ENCODE peak calls at places on chromosomes 6 and 20, in seven cellular contexts. One of them, this sample, is unnamed.

GRCh38 chr6:41291717-41292116 is 5.2 kb upstream of the TREM1 start:
- DNase-seq in astrocyte: no peak
- DNase-seq in neuronal stem cell: no peak
- DNase-seq in fibroblast of mammary gland: no peak
- DNase-seq in epithelial cell of esophagus: no peak
- DNase-seq in ovary: no peak
- DNase-seq in right atrium auricular region: no peak
- DNase-seq in this sample: no peak

GRCh38 chr6:170116643-170117042 is 174.2 kb downstream of the DLL1 start:
- DNase-seq in astrocyte: no peak
- DNase-seq in neuronal stem cell: no peak
- DNase-seq in fibroblast of mammary gland: no peak
- DNase-seq in epithelial cell of esophagus: no peak
- DNase-seq in ovary: no peak
- DNase-seq in right atrium auricular region: no peak
- DNase-seq in this sample: no peak

GRCh38 chr6:51528556-51528955 is 558.9 kb downstream of the PKHD1 start:
- DNase-seq in astrocyte: no peak
- DNase-seq in neuronal stem cell: no peak
- DNase-seq in fibroblast of mammary gland: no peak
- DNase-seq in epithelial cell of esophagus: peak; percentile 70
- DNase-seq in ovary: no peak
- DNase-seq in right atrium auricular region: no peak
- DNase-seq in this sample: no peak

GRCh38 chr6:21804941-21805610 is 211.5 kb downstream of the SOX4 start:
- DNase-seq in astrocyte: peak; percentile 83
- DNase-seq in neuronal stem cell: no peak
- DNase-seq in fibroblast of mammary gland: peak; percentile 60
- DNase-seq in epithelial cell of esophagus: no peak
- DNase-seq in ovary: no peak
- DNase-seq in right atrium auricular region: no peak
- DNase-seq in this sample: no peak

GRCh38 chr6:168638497-168639072 is 197.6 kb downstream of the SMOC2 start:
- DNase-seq in astrocyte: no peak
- DNase-seq in neuronal stem cell: no peak
- DNase-seq in fibroblast of mammary gland: no peak
- DNase-seq in epithelial cell of esophagus: no peak
- DNase-seq in ovary: no peak
- DNase-seq in right atrium auricular region: no peak
- DNase-seq in this sample: no peak

GRCh38 chr20:24492698-24493097 is 23.3 kb downstream of the SYNDIG1 start:
- DNase-seq in astrocyte: no peak
- DNase-seq in neuronal stem cell: no peak
- DNase-seq in fibroblast of mammary gland: no peak
- DNase-seq in epithelial cell of esophagus: no peak
- DNase-seq in ovary: no peak
- DNase-seq in right atrium auricular region: no peak
- DNase-seq in this sample: no peak

GRCh38 chr6:168034537-168034936 is 37.1 kb downstream of the KIF25 start:
- DNase-seq in astrocyte: no peak
- DNase-seq in neuronal stem cell: no peak
- DNase-seq in fibroblast of mammary gland: no peak
- DNase-seq in epithelial cell of esophagus: no peak
- DNase-seq in ovary: no peak
- DNase-seq in right atrium auricular region: no peak
- DNase-seq in this sample: no peak

GRCh38 chr6:15420959-15421438 is 175.1 kb downstream of the JARID2 start:
- DNase-seq in astrocyte: no peak
- DNase-seq in neuronal stem cell: no peak
- DNase-seq in fibroblast of mammary gland: no peak
- DNase-seq in epithelial cell of esophagus: no peak
- DNase-seq in ovary: no peak
- DNase-seq in right atrium auricular region: no peak
- DNase-seq in this sample: no peak

GRCh38 chr6:155491421-155491820 is 35.8 kb upstream of the NOX3 start:
- DNase-seq in astrocyte: no peak
- DNase-seq in neuronal stem cell: no peak
- DNase-seq in fibroblast of mammary gland: no peak
- DNase-seq in epithelial cell of esophagus: no peak
- DNase-seq in ovary: no peak
- DNase-seq in right atrium auricular region: no peak
- DNase-seq in this sample: no peak

GRCh38 chr20:32363492-32363891 is 5.4 kb downstream of the ASXL1 start:
- DNase-seq in astrocyte: no peak
- DNase-seq in neuronal stem cell: no peak
- DNase-seq in fibroblast of mammary gland: no peak
- DNase-seq in epithelial cell of esophagus: no peak
- DNase-seq in ovary: no peak
- DNase-seq in right atrium auricular region: no peak
- DNase-seq in this sample: no peak

GRCh38 chr6:47934023-47934422 is 152.2 kb downstream of the OPN5 start:
- DNase-seq in astrocyte: no peak
- DNase-seq in neuronal stem cell: no peak
- DNase-seq in fibroblast of mammary gland: no peak
- DNase-seq in epithelial cell of esophagus: no peak
- DNase-seq in ovary: no peak
- DNase-seq in right atrium auricular region: no peak
- DNase-seq in this sample: no peak

GRCh38 chr6:128731249-128732165 is 151.4 kb upstream of the LAMA2 start:
- DNase-seq in astrocyte: peak; percentile 26
- DNase-seq in neuronal stem cell: peak; percentile 37
- DNase-seq in fibroblast of mammary gland: peak; percentile 70
- DNase-seq in epithelial cell of esophagus: peak; percentile 66
- DNase-seq in ovary: no peak
- DNase-seq in right atrium auricular region: no peak
- DNase-seq in this sample: peak; percentile 27

GRCh38 chr6:57174511-57174907 is 2.4 kb downstream of the BAG2 start:
- DNase-seq in astrocyte: no peak
- DNase-seq in neuronal stem cell: no peak
- DNase-seq in fibroblast of mammary gland: no peak
- DNase-seq in epithelial cell of esophagus: no peak
- DNase-seq in ovary: no peak
- DNase-seq in right atrium auricular region: no peak
- DNase-seq in this sample: no peak
- H3K4me3 ChIP-seq in astrocyte: peak overlapping the region; percentile 72
- H3K4me3 ChIP-seq in neuronal stem cell: no peak overlapping the region
- H3K4me3 ChIP-seq in fibroblast of mammary gland: peak overlapping the region; percentile 97
- H3K4me3 ChIP-seq in epithelial cell of esophagus: no peak overlapping the region
- H3K4me3 ChIP-seq in ovary: peak overlapping the region; percentile 75
- H3K4me3 ChIP-seq in right atrium auricular region: no peak overlapping the region
- H3K4me3 ChIP-seq in this sample: peak overlapping the region; percentile 86

GRCh38 chr6:159980474-159980873 is 11.6 kb downstream of the IGF2R start:
- DNase-seq in astrocyte: no peak
- DNase-seq in neuronal stem cell: no peak
- DNase-seq in fibroblast of mammary gland: no peak
- DNase-seq in epithelial cell of esophagus: no peak
- DNase-seq in ovary: no peak
- DNase-seq in right atrium auricular region: no peak
- DNase-seq in this sample: no peak

GRCh38 chr6:159979136-159979874 is 10.4 kb downstream of the IGF2R start:
- DNase-seq in astrocyte: peak; percentile 74
- DNase-seq in neuronal stem cell: no peak
- DNase-seq in fibroblast of mammary gland: peak; percentile 65
- DNase-seq in epithelial cell of esophagus: peak; percentile 88
- DNase-seq in ovary: no peak
- DNase-seq in right atrium auricular region: no peak
- DNase-seq in this sample: no peak

GRCh38 chr6:159982726-159983506 is 14.0 kb downstream of the IGF2R start:
- DNase-seq in astrocyte: no peak
- DNase-seq in neuronal stem cell: no peak
- DNase-seq in fibroblast of mammary gland: peak; percentile 61
- DNase-seq in epithelial cell of esophagus: peak; percentile 61
- DNase-seq in ovary: no peak
- DNase-seq in right atrium auricular region: no peak
- DNase-seq in this sample: no peak

GRCh38 chr6:159981591-159982245 is 12.8 kb downstream of the IGF2R start:
- DNase-seq in astrocyte: peak; percentile 89
- DNase-seq in neuronal stem cell: no peak
- DNase-seq in fibroblast of mammary gland: peak; percentile 72
- DNase-seq in epithelial cell of esophagus: peak; percentile 44
- DNase-seq in ovary: no peak
- DNase-seq in right atrium auricular region: no peak
- DNase-seq in this sample: peak; percentile 70

DNA sequence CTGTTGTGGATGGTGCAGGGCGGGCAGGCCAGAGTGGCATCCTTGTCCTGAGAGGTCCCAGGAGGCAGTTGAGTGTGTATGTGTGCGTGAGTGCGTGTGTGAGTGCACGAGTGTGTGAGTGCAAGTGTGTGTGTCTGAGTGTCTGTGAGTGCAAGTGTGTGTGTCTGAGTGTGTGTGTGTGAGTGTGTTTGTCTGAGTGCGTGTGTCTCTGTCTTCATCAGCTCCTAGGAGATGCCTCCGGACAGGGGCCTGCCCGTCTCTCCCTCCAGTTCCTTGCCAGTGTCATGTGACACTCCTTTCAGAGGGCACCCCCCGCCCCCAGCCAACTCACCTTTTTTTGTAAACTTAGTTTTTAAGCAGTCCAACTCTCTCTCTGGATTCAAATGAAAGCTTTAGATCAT is 12.3 kb downstream of the IGF2R start:
- DNase-seq in astrocyte: no peak
- DNase-seq in neuronal stem cell: no peak
- DNase-seq in fibroblast of mammary gland: no peak
- DNase-seq in epithelial cell of esophagus: no peak
- DNase-seq in ovary: no peak
- DNase-seq in right atrium auricular region: no peak
- DNase-seq in this sample: no peak
- H3K4me3 ChIP-seq in astrocyte: no peak overlapping the region
- H3K4me3 ChIP-seq in neuronal stem cell: no peak overlapping the region
- H3K4me3 ChIP-seq in fibroblast of mammary gland: no peak overlapping the region
- H3K4me3 ChIP-seq in epithelial cell of esophagus: no peak overlapping the region
- H3K4me3 ChIP-seq in ovary: no peak overlapping the region
- H3K4me3 ChIP-seq in right atrium auricular region: no peak overlapping the region
- H3K4me3 ChIP-seq in this sample: no peak overlapping the region

GRCh38 chr6:113630738-113631535 is 226.2 kb upstream of the MARCKS start:
- DNase-seq in astrocyte: peak; percentile 60
- DNase-seq in neuronal stem cell: no peak
- DNase-seq in fibroblast of mammary gland: peak; percentile 43
- DNase-seq in epithelial cell of esophagus: peak; percentile 79
- DNase-seq in ovary: no peak
- DNase-seq in right atrium auricular region: no peak
- DNase-seq in this sample: no peak

GRCh38 chr6:113633638-113634037 is 223.5 kb upstream of the MARCKS start:
- DNase-seq in astrocyte: no peak
- DNase-seq in neuronal stem cell: no peak
- DNase-seq in fibroblast of mammary gland: no peak
- DNase-seq in epithelial cell of esophagus: no peak
- DNase-seq in ovary: no peak
- DNase-seq in right atrium auricular region: no peak
- DNase-seq in this sample: no peak

GRCh38 chr6:113630365-113630737 is 226.8 kb upstream of the MARCKS start:
- DNase-seq in astrocyte: no peak
- DNase-seq in neuronal stem cell: no peak
- DNase-seq in fibroblast of mammary gland: peak; percentile 58
- DNase-seq in epithelial cell of esophagus: peak; percentile 83
- DNase-seq in ovary: no peak
- DNase-seq in right atrium auricular region: no peak
- DNase-seq in this sample: no peak

GRCh38 chr6:113631616-113632015 is 225.5 kb upstream of the MARCKS start:
- DNase-seq in astrocyte: no peak
- DNase-seq in neuronal stem cell: no peak
- DNase-seq in fibroblast of mammary gland: no peak
- DNase-seq in epithelial cell of esophagus: peak; percentile 28
- DNase-seq in ovary: no peak
- DNase-seq in right atrium auricular region: no peak
- DNase-seq in this sample: no peak

GRCh38 chr6:113632220-113632864 is 224.8 kb upstream of the MARCKS start:
- DNase-seq in astrocyte: peak; percentile 93
- DNase-seq in neuronal stem cell: peak; percentile 3
- DNase-seq in fibroblast of mammary gland: peak; percentile 91
- DNase-seq in epithelial cell of esophagus: peak; percentile 100
- DNase-seq in ovary: no peak
- DNase-seq in right atrium auricular region: no peak
- DNase-seq in this sample: no peak
- H3K4me3 ChIP-seq in astrocyte: peak overlapping the region; percentile 38
- H3K4me3 ChIP-seq in neuronal stem cell: peak overlapping the region; percentile 7
- H3K4me3 ChIP-seq in fibroblast of mammary gland: peak overlapping the region; percentile 12
- H3K4me3 ChIP-seq in epithelial cell of esophagus: peak overlapping the region; percentile 26
- H3K4me3 ChIP-seq in ovary: no peak overlapping the region
- H3K4me3 ChIP-seq in right atrium auricular region: peak overlapping the region; percentile 26
- H3K4me3 ChIP-seq in this sample: peak overlapping the region; percentile 37

GRCh38 chr6:73581293-73581692 is 60.5 kb upstream of the EEF1A1 start:
- DNase-seq in astrocyte: no peak
- DNase-seq in neuronal stem cell: no peak
- DNase-seq in fibroblast of mammary gland: no peak
- DNase-seq in epithelial cell of esophagus: no peak
- DNase-seq in ovary: no peak
- DNase-seq in right atrium auricular region: no peak
- DNase-seq in this sample: no peak

GRCh38 chr6:73586416-73586974 is 65.7 kb upstream of the EEF1A1 start:
- DNase-seq in astrocyte: peak; percentile 23
- DNase-seq in neuronal stem cell: no peak
- DNase-seq in fibroblast of mammary gland: peak; percentile 40
- DNase-seq in epithelial cell of esophagus: no peak
- DNase-seq in ovary: peak; percentile 38
- DNase-seq in right atrium auricular region: no peak
- DNase-seq in this sample: no peak

GRCh38 chr6:73579851-73580246 is 59.0 kb upstream of the EEF1A1 start:
- DNase-seq in astrocyte: peak; percentile 91
- DNase-seq in neuronal stem cell: peak; percentile 24
- DNase-seq in fibroblast of mammary gland: peak; percentile 97
- DNase-seq in epithelial cell of esophagus: peak; percentile 12
- DNase-seq in ovary: peak; percentile 49
- DNase-seq in right atrium auricular region: no peak
- DNase-seq in this sample: peak; percentile 76

GRCh38 chr6:73580247-73581149 is 59.7 kb upstream of the EEF1A1 start:
- DNase-seq in astrocyte: peak; percentile 98
- DNase-seq in neuronal stem cell: peak; percentile 91
- DNase-seq in fibroblast of mammary gland: peak; percentile 97
- DNase-seq in epithelial cell of esophagus: peak; percentile 94
- DNase-seq in ovary: peak; percentile 80
- DNase-seq in right atrium auricular region: peak; percentile 92
- DNase-seq in this sample: peak; percentile 94

DNA sequence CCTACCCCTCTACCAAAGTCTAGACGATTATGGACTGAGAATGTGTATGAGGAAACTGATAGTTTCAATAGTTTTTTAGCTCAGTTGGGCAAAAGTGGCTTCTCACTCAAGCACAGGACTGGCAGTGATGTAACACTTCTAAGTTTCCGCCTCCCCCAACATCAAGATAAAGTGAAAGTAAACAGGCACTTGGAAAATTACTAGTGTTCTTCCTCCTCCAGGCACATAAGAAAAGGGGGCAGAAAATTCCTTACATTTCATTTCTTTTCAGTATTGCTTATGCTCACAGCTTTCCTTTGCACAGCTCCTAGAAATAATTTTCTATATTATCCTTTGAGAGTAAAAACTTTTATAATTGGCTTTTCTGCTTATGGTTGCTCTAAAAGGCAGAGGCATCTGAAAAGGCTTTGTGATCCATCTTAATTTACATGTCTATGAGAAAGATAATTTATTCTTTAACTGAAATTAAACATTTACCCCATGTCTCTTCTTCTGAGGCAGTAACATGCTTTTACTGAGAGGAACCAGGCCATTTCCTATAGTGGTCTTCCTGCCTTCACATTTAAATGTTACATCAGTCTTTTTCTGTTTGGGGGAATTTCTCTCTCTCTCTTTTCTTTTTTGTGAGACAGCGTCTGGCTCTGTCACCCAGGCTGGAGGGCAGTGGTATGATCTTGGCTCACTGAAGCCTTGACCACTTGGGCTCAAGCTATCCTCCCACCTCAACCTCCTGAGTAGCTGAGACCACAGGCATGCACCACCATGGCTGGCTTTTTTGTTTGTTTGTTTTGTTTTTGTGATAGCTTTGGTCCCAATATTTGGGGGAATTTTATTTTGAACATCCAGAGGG is 65.0 kb upstream of the EEF1A1 start:
- DNase-seq in astrocyte: peak; percentile 78
- DNase-seq in neuronal stem cell: no peak
- DNase-seq in fibroblast of mammary gland: peak; percentile 80
- DNase-seq in epithelial cell of esophagus: peak; percentile 64
- DNase-seq in ovary: no peak
- DNase-seq in right atrium auricular region: no peak
- DNase-seq in this sample: peak; percentile 34
- H3K4me3 ChIP-seq in astrocyte: peak overlapping the region; percentile 46
- H3K4me3 ChIP-seq in neuronal stem cell: peak overlapping the region; percentile 28
- H3K4me3 ChIP-seq in fibroblast of mammary gland: peak overlapping the region; percentile 19
- H3K4me3 ChIP-seq in epithelial cell of esophagus: no peak overlapping the region
- H3K4me3 ChIP-seq in ovary: peak overlapping the region; percentile 0
- H3K4me3 ChIP-seq in right atrium auricular region: peak overlapping the region; percentile 2
- H3K4me3 ChIP-seq in this sample: peak overlapping the region; percentile 14